ENCODE peak calls at places on chromosomes 12 and 14, in five cellular contexts. P is HepG2, A is left lung, O is K562, C is colonic mucosa. G is an unnamed sample.

GRCh38 chr12:88339254-88339949 is 197.3 kb downstream of the TMTC3 start:
- DNase-seq in C (no peak), P (no peak), O (no peak), A (no peak), G (peak)

GRCh38 chr14:65302571-65303184 is 109.9 kb upstream of the FUT8 start:
- DNase-seq in C (peak), P (no peak), A (no peak), O (no peak), G (no peak)

GRCh38 chr12:109098671-109099070 is 1.3 kb downstream of the UNG start:
- DNase-seq in O (no peak), C (no peak), A (no peak), P (no peak), G (no peak)

GRCh38 chr14:93953263-93953662 is 23.1 kb downstream of the ASB2 start:
- DNase-seq in O (no peak), P (peak), A (peak), C (no peak), G (no peak)

GRCh38 chr14:88384653-88385205 is 728 bp upstream of the SPATA7 start:
- DNase-seq in P (no peak), C (peak), O (peak), A (no peak), G (no peak)

GRCh38 chr12:6928703-6929407 is 1.1 kb downstream of the ATN1 start:
- DNase-seq in C (no peak), O (no peak), P (no peak), A (peak), G (no peak)

GRCh38 chr14:83164016-83164415 is 1630.4 kb upstream of the SEL1L start:
- DNase-seq in P (no peak), O (no peak), C (no peak), A (no peak), G (no peak)

GRCh38 chr14:24889843-24890242 is 160.1 kb downstream of the STXBP6 start:
- DNase-seq in O (no peak), C (no peak), A (no peak), P (no peak), G (no peak)

GRCh38 chr14:25009891-25010290 is 40.1 kb downstream of the STXBP6 start:
- DNase-seq in O (no peak), A (no peak), P (peak), C (no peak), G (no peak)

GRCh38 chr12:121530600-121531355 is 50.0 kb downstream of the KDM2B start:
- DNase-seq in A (peak), O (peak), C (peak), P (no peak), G (peak)

GRCh38 chr12:54262403-54262925 is 17.5 kb downstream of the CBX5 start:
- DNase-seq in A (no peak), O (peak), C (no peak), P (no peak), G (no peak)

GRCh38 chr12:57086951-57087688 is 1.8 kb upstream of the NAB2 start:
- DNase-seq in A (peak), O (peak), P (no peak), C (peak), G (no peak)

GRCh38 chr14:63405715-63406114 is 87.0 kb upstream of the GPHB5 start:
- DNase-seq in C (no peak), A (no peak), P (no peak), O (no peak), G (no peak)

GRCh38 chr14:22319526-22320352 is 269.3 kb downstream of the DAD1 start:
- DNase-seq in A (no peak), P (peak), C (peak), O (peak), G (no peak)

GRCh38 chr14:70320294-70320693 is 39.2 kb downstream of the COX16 start:
- DNase-seq in A (no peak), P (no peak), O (no peak), C (no peak), G (no peak)

GRCh38 chr12:30417697-30418231 is 277.9 kb downstream of the IPO8 start:
- DNase-seq in A (no peak), C (no peak), P (no peak), O (no peak), G (peak)

GRCh38 chr12:53279888-53280498 is 11.9 kb downstream of the ESPL1 start:
- DNase-seq in P (no peak), C (no peak), O (no peak), A (no peak), G (no peak)

GRCh38 chr14:100410056-100410565 is 87.0 kb downstream of the SLC25A47 start:
- DNase-seq in O (no peak), C (no peak), P (no peak), A (no peak), G (no peak)

GRCh38 chr14:99684356-99684952 is 356 bp downstream of the CYP46A1 start:
- DNase-seq in C (no peak), A (no peak), P (no peak), O (no peak), G (no peak)

GRCh38 chr12:121430821-121431415 is 31.0 kb downstream of the RNF34 start:
- DNase-seq in P (no peak), A (no peak), O (no peak), C (no peak), G (no peak)

GRCh38 chr14:49636866-49637265 is 1.8 kb upstream of the DNAAF2 start:
- DNase-seq in P (no peak), C (no peak), A (no peak), O (no peak), G (no peak)

GRCh38 chr12:106682594-106683234 is 91.8 kb upstream of the RIC8B start:
- DNase-seq in C (no peak), A (no peak), O (peak), P (peak), G (no peak)

GRCh38 chr14:46063872-46064271 is 587.7 kb downstream of the RPL10L start:
- DNase-seq in O (no peak), C (no peak), A (no peak), P (no peak), G (peak)

GRCh38 chr14:68690106-68690960 is 102.5 kb downstream of the ZFP36L1 start:
- DNase-seq in C (no peak), O (no peak), P (no peak), A (no peak), G (no peak)

GRCh38 chr12:124094733-124095132 is 121.7 kb downstream of the ZNF664 start:
- DNase-seq in O (no peak), C (no peak), A (no peak), P (no peak), G (no peak)

GRCh38 chr12:1593232-1594044 is 943 bp downstream of the FBXL14 start:
- DNase-seq in A (peak), P (no peak), O (peak), C (peak), G (no peak)

GRCh38 chr12:120584343-120585149 is 3.3 kb upstream of the POP5 start:
- DNase-seq in O (peak), A (peak), C (peak), P (no peak), G (no peak)

GRCh38 chr12:1629338-1630080 is 478 bp downstream of the WNT5B start:
- DNase-seq in A (no peak), P (peak), O (no peak), C (peak), G (no peak)

GRCh38 chr12:81859521-81859920 is 100.4 kb upstream of the PPFIA2 start:
- DNase-seq in A (no peak), C (no peak), P (no peak), O (no peak), G (no peak)

GRCh38 chr14:61428261-61428660 is 106.9 kb downstream of the PRKCH start:
- DNase-seq in C (no peak), P (no peak), A (no peak), O (no peak), G (no peak)
- H3K27ac ChIP-seq in C (no peak), P (no peak), A (no peak), O (no peak), G (no peak)

GRCh38 chr12:68803948-68804653 is 3.9 kb upstream of the MDM2 start:
- DNase-seq in P (peak), O (no peak), C (no peak), A (no peak), G (no peak)

GRCh38 chr12:68798880-68799229 is 9.1 kb upstream of the MDM2 start:
- DNase-seq in A (no peak), P (no peak), O (no peak), C (no peak), G (no peak)

GRCh38 chr12:68804654-68805591 is 3.1 kb upstream of the MDM2 start:
- DNase-seq in A (no peak), C (no peak), O (no peak), P (peak), G (no peak)

GRCh38 chr12:68796399-68796798 is 11.6 kb upstream of the MDM2 start:
- DNase-seq in A (no peak), C (no peak), O (no peak), P (no peak), G (no peak)

GRCh38 chr12:68800294-68800693 is 7.7 kb upstream of the MDM2 start:
- DNase-seq in A (no peak), O (no peak), C (peak), P (no peak), G (no peak)
- H3K27ac ChIP-seq in A (no peak), O (no peak), C (peak), P (no peak), G (peak)

GRCh38 chr12:55725556-55725955 is 3.3 kb downstream of the CD63 start:
- DNase-seq in C (no peak), O (no peak), P (no peak), A (no peak), G (no peak)

GRCh38 chr12:55727643-55728184 is 1.1 kb downstream of the CD63 start:
- DNase-seq in A (no peak), O (peak), P (no peak), C (peak), G (no peak)

GRCh38 chr12:55724940-55725309 is 3.9 kb downstream of the CD63 start:
- DNase-seq in P (no peak), C (no peak), O (no peak), A (no peak), G (no peak)

GRCh38 chr12:55728185-55728931 is 451 bp downstream of the CD63 start:
- DNase-seq in A (peak), P (no peak), O (peak), C (peak), G (no peak)

GRCh38 chr12:55726911-55727310 is 1.9 kb downstream of the CD63 start:
- DNase-seq in C (no peak), O (no peak), P (no peak), A (no peak), G (no peak)
- H3K27ac ChIP-seq in C (peak), O (peak), P (no peak), A (peak), G (peak)

DNA sequence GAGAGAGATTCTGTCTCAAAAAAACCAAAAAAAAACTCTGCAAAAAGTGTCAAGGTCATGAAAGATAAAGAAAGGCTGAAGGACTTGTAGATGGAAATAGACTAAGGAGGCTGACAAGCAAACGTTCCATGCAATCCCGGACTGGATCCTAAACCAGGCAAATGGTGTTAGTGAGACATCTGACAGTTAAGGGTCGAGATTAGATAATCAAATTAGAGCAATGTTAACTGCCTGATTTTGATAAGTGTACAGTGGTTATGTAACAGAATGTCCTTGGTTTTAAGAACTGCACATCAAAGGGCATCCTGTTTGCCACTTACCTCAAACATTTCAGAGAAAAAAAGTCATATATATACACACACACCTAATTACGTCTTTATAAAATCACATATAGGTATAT is 3.5 kb upstream of the RAN start:
- DNase-seq in A (no peak), P (no peak), O (no peak), C (no peak), G (no peak)
- H3K27ac ChIP-seq in A (no peak), P (no peak), O (peak), C (no peak), G (no peak)

GRCh38 chr12:76464636-76465166 is 94.9 kb downstream of the OSBPL8 start:
- DNase-seq in A (no peak), P (no peak), C (no peak), O (no peak), G (no peak)
- H3K27ac ChIP-seq in A (no peak), P (no peak), C (no peak), O (no peak), G (no peak)

GRCh38 chr14:77543240-77543551 is 44.6 kb upstream of the ISM2 start:
- DNase-seq in A (no peak), O (peak), P (peak), C (no peak), G (no peak)
- H3K27ac ChIP-seq in A (peak), O (no peak), P (no peak), C (no peak), G (no peak)

GRCh38 chr12:110289021-110289710 is 8.1 kb downstream of the ATP2A2 start:
- DNase-seq in A (no peak), P (no peak), C (no peak), O (no peak), G (no peak)
- H3K27ac ChIP-seq in A (no peak), P (no peak), C (no peak), O (peak), G (peak)

GRCh38 chr12:19645823-19646222 is 206.5 kb downstream of the AEBP2 start:
- DNase-seq in C (no peak), P (no peak), O (no peak), A (no peak), G (no peak)

GRCh38 chr12:19642305-19642704 is 203.0 kb downstream of the AEBP2 start:
- DNase-seq in A (no peak), O (no peak), P (no peak), C (no peak), G (no peak)

GRCh38 chr12:19639781-19640180 is 200.5 kb downstream of the AEBP2 start:
- DNase-seq in O (no peak), A (no peak), P (no peak), C (no peak), G (no peak)

GRCh38 chr12:19643635-19644034 is 204.3 kb downstream of the AEBP2 start:
- DNase-seq in C (no peak), O (peak), P (peak), A (no peak), G (no peak)

GRCh38 chr12:19641235-19642080 is 202.2 kb downstream of the AEBP2 start:
- DNase-seq in O (no peak), A (no peak), C (no peak), P (no peak), G (no peak)
- H3K27ac ChIP-seq in O (no peak), A (no peak), C (no peak), P (no peak), G (no peak)

GRCh38 chr12:96472384-96472783 is 17.0 kb upstream of the CFAP54 start:
- DNase-seq in A (no peak), O (peak), P (no peak), C (no peak), G (no peak)
- H3K27ac ChIP-seq in A (no peak), O (no peak), P (no peak), C (no peak), G (peak)

GRCh38 chr14:91298576-91298975 is 54.1 kb upstream of the GPR68 start:
- DNase-seq in P (no peak), A (no peak), C (no peak), O (no peak), G (no peak)

GRCh38 chr14:91302391-91302790 is 57.9 kb upstream of the GPR68 start:
- DNase-seq in C (no peak), O (no peak), A (no peak), P (no peak), G (no peak)

GRCh38 chr14:91300957-91301356 is 56.5 kb upstream of the GPR68 start:
- DNase-seq in P (no peak), C (no peak), O (no peak), A (no peak), G (no peak)

GRCh38 chr14:91299483-91300115 is 55.1 kb upstream of the GPR68 start:
- DNase-seq in O (no peak), C (no peak), A (no peak), P (no peak), G (peak)

GRCh38 chr14:91300283-91300841 is 55.9 kb upstream of the GPR68 start:
- DNase-seq in A (no peak), P (no peak), C (no peak), O (no peak), G (no peak)
- H3K27ac ChIP-seq in A (no peak), P (no peak), C (no peak), O (no peak), G (peak)

G was measured in epithelial cell of prostate.